ENCODE peak calls at places on chromosomes 3 and 15, in six cellular contexts. S is spleen, Y is fibroblast of lung, U is small intestine, O is endodermal cell, E is DND-41. P is an unnamed sample. For H3K4me1, the result is how much of the 10 kb centered on the place peaks cover.

GRCh38 chr3:18295171-18295920 is 129.8 kb downstream of the SATB1 start:
- DNase-seq in S (no peak), Y (peak), U (peak), O (peak), E (peak), P (no peak)

GRCh38 chr3:42683875-42684593 is 1.3 kb upstream of the KLHL40 start:
- DNase-seq in S (no peak), Y (peak), U (peak), O (no peak), E (no peak), P (no peak)

GRCh38 chr3:141371882-141372281 is 3.6 kb downstream of the ZBTB38 start:
- DNase-seq in S (no peak), Y (no peak), U (no peak), O (no peak), E (no peak), P (no peak)

GRCh38 chr3:185630182-185630622 is 44.1 kb downstream of the SENP2 start:
- DNase-seq in S (no peak), Y (peak), U (peak), O (no peak), E (no peak), P (no peak)

GRCh38 chr15:93152951-93153350 is 63.9 kb upstream of the RGMA start:
- DNase-seq in S (no peak), Y (no peak), U (no peak), O (no peak), E (no peak), P (no peak)

GRCh38 chr3:112304611-112305010 is 10.6 kb upstream of the SLC9C1 start:
- DNase-seq in S (no peak), Y (no peak), U (no peak), O (peak), E (no peak), P (no peak)

GRCh38 chr15:62165029-62165792 is at the start of gene C2CD4B:
- DNase-seq in S (peak), Y (no peak), U (peak), O (peak), E (peak), P (no peak)

GRCh38 chr3:81726735-81727134 is 34.7 kb downstream of the GBE1 start:
- DNase-seq in S (peak), Y (peak), U (no peak), O (no peak), E (no peak), P (no peak)

GRCh38 chr3:197718904-197719303 is 17.8 kb downstream of the RUBCN start:
- DNase-seq in S (no peak), Y (peak), U (peak), O (no peak), E (no peak), P (no peak)

GRCh38 chr3:16338999-16339398 is 74.0 kb downstream of the OXNAD1 start:
- DNase-seq in S (no peak), Y (peak), U (no peak), O (no peak), E (peak), P (no peak)

GRCh38 chr3:130582457-130583155 is 65.6 kb downstream of the COL6A6 start:
- DNase-seq in S (no peak), Y (no peak), U (no peak), O (no peak), E (no peak), P (no peak)

GRCh38 chr3:178455264-178455663 is 81.0 kb upstream of the KCNMB2 start:
- DNase-seq in S (no peak), Y (no peak), U (no peak), O (no peak), E (no peak), P (no peak)

GRCh38 chr15:57090460-57090859 is 172.0 kb downstream of the TCF12 start:
- DNase-seq in S (no peak), Y (no peak), U (no peak), O (no peak), E (no peak), P (no peak)

GRCh38 chr3:62795978-62796635 is 79.1 kb downstream of the CADPS start:
- DNase-seq in S (no peak), Y (no peak), U (no peak), O (peak), E (peak), P (no peak)

GRCh38 chr3:126380011-126380768 is 14.5 kb upstream of the CFAP100 start:
- DNase-seq in S (peak), Y (no peak), U (no peak), O (no peak), E (no peak), P (no peak)

GRCh38 chr15:36053746-36054145 is 507.8 kb upstream of the DPH6 start:
- DNase-seq in S (no peak), Y (no peak), U (no peak), O (no peak), E (no peak), P (no peak)

DNA sequence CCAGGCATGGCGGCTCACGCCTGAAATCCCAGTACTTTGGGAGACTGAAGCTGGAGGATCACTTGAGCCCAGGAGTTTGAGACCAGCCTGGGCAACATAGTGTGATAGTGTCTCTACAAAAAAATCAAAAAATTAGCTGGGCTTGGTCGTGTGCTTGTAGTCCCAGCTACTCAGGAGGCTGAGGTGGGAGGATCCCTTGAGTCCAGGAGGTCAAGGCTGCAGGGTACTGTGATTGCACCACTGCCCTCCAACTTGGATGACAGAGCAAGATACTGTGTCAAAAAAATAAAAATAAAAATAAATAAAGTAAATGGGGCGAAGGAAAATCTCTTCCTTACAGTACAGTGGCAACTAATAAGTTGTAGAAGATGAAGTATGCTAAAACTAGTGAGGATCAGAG is 29.6 kb downstream of the LSM3 start:
- DNase-seq in S (no peak), Y (no peak), U (peak), O (no peak), E (no peak), P (no peak)
- H3K4me1 ChIP-seq in S (under half), Y (under half), U (under half), O (under half), E (under half), P (under half)

GRCh38 chr3:64214697-64215018 is 10.6 kb downstream of the PRICKLE2 start:
- DNase-seq in S (no peak), Y (peak), U (no peak), O (no peak), E (no peak), P (no peak)

GRCh38 chr3:64215559-64215958 is 9.7 kb downstream of the PRICKLE2 start:
- DNase-seq in S (no peak), Y (no peak), U (no peak), O (no peak), E (no peak), P (no peak)

GRCh38 chr3:64216706-64217105 is 8.6 kb downstream of the PRICKLE2 start:
- DNase-seq in S (no peak), Y (peak), U (no peak), O (no peak), E (no peak), P (no peak)

GRCh38 chr3:64214002-64214696 is 11.1 kb downstream of the PRICKLE2 start:
- DNase-seq in S (no peak), Y (peak), U (no peak), O (no peak), E (no peak), P (no peak)

GRCh38 chr3:64215084-64215483 is 10.2 kb downstream of the PRICKLE2 start:
- DNase-seq in S (no peak), Y (no peak), U (no peak), O (no peak), E (no peak), P (no peak)
- H3K4me3 ChIP-seq in S (no peak), Y (peak), U (no peak), O (no peak), E (no peak), P (no peak)

GRCh38 chr3:11634081-11634635 is 9.6 kb downstream of the VGLL4 start:
- DNase-seq in S (no peak), Y (no peak), U (no peak), O (no peak), E (no peak), P (peak)
- H3K27ac ChIP-seq in S (peak), Y (no peak), U (no peak), O (no peak), E (no peak), P (peak)

DNA sequence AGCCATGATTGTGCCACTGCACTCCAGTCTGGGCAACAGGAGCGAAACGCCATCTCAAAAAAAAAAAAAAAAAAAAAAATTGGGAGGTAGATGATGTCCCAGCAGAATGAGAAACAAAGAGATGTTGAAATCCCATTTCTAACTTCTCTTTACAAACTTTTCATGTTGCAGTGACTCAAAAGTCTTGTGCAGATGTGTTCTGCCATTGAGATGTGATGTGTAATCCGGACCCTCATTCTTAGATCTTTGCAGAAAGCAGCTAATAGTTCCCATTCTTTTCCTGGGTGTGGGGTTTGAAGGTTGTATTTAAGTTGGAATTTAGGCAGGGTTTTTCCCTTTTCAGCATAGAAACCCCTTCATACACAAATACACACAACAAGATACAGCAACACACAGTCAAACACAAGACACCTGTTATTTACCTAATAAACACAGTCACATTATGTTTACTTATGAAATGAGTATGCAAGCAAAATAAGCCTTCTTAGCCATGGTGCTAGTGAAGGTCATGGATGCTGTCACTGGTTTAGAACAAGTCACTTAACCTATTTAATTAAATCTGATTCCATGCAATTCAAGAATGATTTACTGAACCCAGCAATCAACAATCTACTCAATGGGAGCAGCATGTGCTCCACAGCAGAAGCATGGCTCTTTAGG is 14.9 kb downstream of the SIAH2 start:
- DNase-seq in S (no peak), Y (no peak), U (no peak), O (no peak), E (no peak), P (no peak)
- H3K4me1 ChIP-seq in S (half or more), Y (under half), U (under half), O (under half), E (under half), P (under half)